ENCODE peak calls at places on chromosomes 2 and 18, in eight cellular contexts. D is B cell, H is dorsolateral prefrontal cortex, K is PC-9, A is tibial artery, X is GM06990, J is H1, O is cardiac fibroblast. I is an unnamed sample.

GRCh38 chr2:191688934-191689695 is 11.2 kb downstream of the NABP1 start:
- DNase-seq in D (no peak), H (no peak), K (peak), A (no peak), X (no peak), J (no peak), O (peak), I (no peak)

GRCh38 chr18:3605562-3606443 is 155.8 kb downstream of the TGIF1 start:
- DNase-seq in D (peak), H (no peak), K (no peak), A (no peak), X (no peak), J (no peak), O (peak), I (no peak)

GRCh38 chr18:55642191-55642590 is 54.2 kb upstream of the TCF4 start:
- DNase-seq in D (no peak), H (no peak), K (no peak), A (no peak), X (no peak), J (no peak), O (no peak), I (no peak)

GRCh38 chr2:5756266-5756665 is 64.1 kb downstream of the SOX11 start:
- DNase-seq in D (no peak), H (no peak), K (no peak), A (no peak), X (no peak), J (no peak), O (no peak), I (no peak)

GRCh38 chr18:56447972-56448371 is 190.4 kb downstream of the TXNL1 start:
- DNase-seq in D (no peak), H (no peak), K (no peak), A (no peak), X (no peak), J (no peak), O (no peak), I (no peak)

GRCh38 chr2:121825003-121825950 is 69.8 kb downstream of the TSN start:
- DNase-seq in D (no peak), H (no peak), K (no peak), A (no peak), X (no peak), J (no peak), O (no peak), I (no peak)

GRCh38 chr2:19574788-19575260 is 216.4 kb upstream of the OSR1 start:
- DNase-seq in D (no peak), H (no peak), K (no peak), A (peak), X (no peak), J (no peak), O (peak), I (no peak)

GRCh38 chr18:74110149-74110548 is 37.5 kb downstream of the FBXO15 start:
- DNase-seq in D (no peak), H (no peak), K (no peak), A (no peak), X (no peak), J (no peak), O (no peak), I (no peak)

GRCh38 chr2:46923011-46923669 is 7.5 kb upstream of the MCFD2 start:
- DNase-seq in D (no peak), H (no peak), K (peak), A (no peak), X (no peak), J (no peak), O (peak), I (no peak)

GRCh38 chr2:10172033-10172865 is 49.7 kb downstream of the RRM2 start:
- DNase-seq in D (no peak), H (no peak), K (no peak), A (no peak), X (no peak), J (no peak), O (no peak), I (no peak)

GRCh38 chr2:165054667-165055066 is 99.3 kb upstream of the SLC38A11 start:
- DNase-seq in D (no peak), H (no peak), K (no peak), A (no peak), X (no peak), J (no peak), O (no peak), I (no peak)

GRCh38 chr2:3491716-3492474 is 27.4 kb downstream of the ADI1 start:
- DNase-seq in D (no peak), H (no peak), K (no peak), A (no peak), X (no peak), J (no peak), O (no peak), I (peak)

GRCh38 chr2:74982581-74982980 is 24.1 kb downstream of the POLE4 start:
- DNase-seq in D (no peak), H (no peak), K (no peak), A (no peak), X (no peak), J (no peak), O (peak), I (no peak)

GRCh38 chr18:3486514-3486913 is 36.5 kb downstream of the TGIF1 start:
- DNase-seq in D (no peak), H (no peak), K (no peak), A (no peak), X (no peak), J (no peak), O (no peak), I (no peak)

GRCh38 chr2:196489366-196489765 is 150.1 kb upstream of the CCDC150 start:
- DNase-seq in D (no peak), H (no peak), K (no peak), A (no peak), X (no peak), J (no peak), O (no peak), I (no peak)

GRCh38 chr2:167253025-167253424 is 364.7 kb downstream of the XIRP2 start:
- DNase-seq in D (no peak), H (no peak), K (no peak), A (no peak), X (no peak), J (no peak), O (peak), I (no peak)

GRCh38 chr2:33911327-33911726 is 312.2 kb upstream of the FAM98A start:
- DNase-seq in D (no peak), H (no peak), K (no peak), A (no peak), X (no peak), J (no peak), O (no peak), I (no peak)

GRCh38 chr2:42917374-42918017 is 125.1 kb upstream of the HAAO start:
- DNase-seq in D (no peak), H (no peak), K (peak), A (peak), X (no peak), J (no peak), O (peak), I (no peak)

GRCh38 chr2:157427922-157428303 is 16.0 kb downstream of the CYTIP start:
- DNase-seq in D (no peak), H (no peak), K (no peak), A (no peak), X (no peak), J (no peak), O (no peak), I (no peak)

GRCh38 chr2:39991298-39991697 is 212.2 kb upstream of the THUMPD2 start:
- DNase-seq in D (no peak), H (no peak), K (no peak), A (no peak), X (no peak), J (no peak), O (peak), I (no peak)

GRCh38 chr2:196592912-196593881 is 46.3 kb upstream of the CCDC150 start:
- DNase-seq in D (peak), H (peak), K (peak), A (no peak), X (peak), J (no peak), O (peak), I (peak)

GRCh38 chr2:30450025-30450424 is 3.0 kb downstream of the LCLAT1 start:
- DNase-seq in D (no peak), H (no peak), K (no peak), A (no peak), X (no peak), J (no peak), O (no peak), I (no peak)

GRCh38 chr2:109523121-109523520 is 90.6 kb downstream of the SEPTIN10 start:
- DNase-seq in D (no peak), H (no peak), K (no peak), A (no peak), X (no peak), J (no peak), O (no peak), I (no peak)

GRCh38 chr2:171185941-171186340 is 25.2 kb upstream of the TLK1 start:
- DNase-seq in D (no peak), H (no peak), K (no peak), A (no peak), X (no peak), J (no peak), O (peak), I (no peak)

GRCh38 chr2:50343157-50343821 is 688.6 kb downstream of the NRXN1 start:
- DNase-seq in D (no peak), H (no peak), K (no peak), A (no peak), X (no peak), J (no peak), O (no peak), I (no peak)

GRCh38 chr2:37923308-37924055 is 1.6 kb upstream of the RMDN2 start:
- DNase-seq in D (no peak), H (no peak), K (no peak), A (no peak), X (no peak), J (no peak), O (no peak), I (no peak)

GRCh38 chr2:136116813-136117390 is 1.0 kb downstream of the CXCR4 start:
- DNase-seq in D (peak), H (no peak), K (no peak), A (no peak), X (peak), J (no peak), O (peak), I (peak)

GRCh38 chr2:144606756-144607498 is 87.0 kb upstream of the ZEB2 start:
- DNase-seq in D (no peak), H (no peak), K (no peak), A (no peak), X (no peak), J (no peak), O (no peak), I (no peak)

GRCh38 chr2:178949584-178949983 is 100.4 kb downstream of the CCDC141 start:
- DNase-seq in D (no peak), H (no peak), K (no peak), A (no peak), X (no peak), J (no peak), O (no peak), I (no peak)
- TF ChIP-seq CTCF in D (no peak), H (no peak), K (no peak), A (no peak), X (no peak), J (no peak), O (no peak), I (no peak)

GRCh38 chr2:88933980-88934379 is 242.5 kb downstream of the RPIA start:
- DNase-seq in D (no peak), H (no peak), K (no peak), A (no peak), X (no peak), J (no peak), O (no peak), I (no peak)
- TF ChIP-seq CTCF in D (no peak), H (no peak), K (no peak), A (no peak), X (no peak), J (no peak), O (no peak), I (no peak)

DNA sequence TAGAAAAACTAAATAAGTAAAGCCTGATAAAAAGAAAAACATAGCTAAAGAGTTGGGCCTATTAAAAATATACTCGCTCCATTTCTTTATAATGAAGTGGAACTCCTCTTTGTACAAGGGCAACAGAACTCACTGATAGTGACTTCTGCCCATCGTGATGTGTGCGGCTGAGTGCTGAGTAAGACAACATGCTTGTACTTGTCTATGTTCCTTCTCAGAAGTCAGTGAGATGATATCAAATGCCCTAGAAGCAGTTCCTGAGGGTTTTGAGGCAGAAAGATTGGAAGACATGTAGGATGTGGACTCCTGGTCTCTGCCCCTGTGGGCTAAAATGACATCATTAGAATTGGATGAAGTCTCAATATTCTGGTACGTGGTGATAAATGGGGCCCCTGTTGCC is 73.8 kb downstream of the USP40 start:
- DNase-seq in D (no peak), H (no peak), K (no peak), A (no peak), X (no peak), J (no peak), O (no peak), I (no peak)
- TF ChIP-seq CTCF in D (no peak), H (no peak), K (no peak), A (no peak), X (no peak), J (no peak), O (no peak), I (no peak)

GRCh38 chr18:22355069-22355468 is 62.6 kb downstream of the CTAGE1 start:
- DNase-seq in D (no peak), H (no peak), K (no peak), A (no peak), X (no peak), J (no peak), O (no peak), I (no peak)
- TF ChIP-seq CTCF in D (no peak), H (no peak), K (no peak), A (no peak), X (no peak), J (no peak), O (no peak), I (no peak)

DNA sequence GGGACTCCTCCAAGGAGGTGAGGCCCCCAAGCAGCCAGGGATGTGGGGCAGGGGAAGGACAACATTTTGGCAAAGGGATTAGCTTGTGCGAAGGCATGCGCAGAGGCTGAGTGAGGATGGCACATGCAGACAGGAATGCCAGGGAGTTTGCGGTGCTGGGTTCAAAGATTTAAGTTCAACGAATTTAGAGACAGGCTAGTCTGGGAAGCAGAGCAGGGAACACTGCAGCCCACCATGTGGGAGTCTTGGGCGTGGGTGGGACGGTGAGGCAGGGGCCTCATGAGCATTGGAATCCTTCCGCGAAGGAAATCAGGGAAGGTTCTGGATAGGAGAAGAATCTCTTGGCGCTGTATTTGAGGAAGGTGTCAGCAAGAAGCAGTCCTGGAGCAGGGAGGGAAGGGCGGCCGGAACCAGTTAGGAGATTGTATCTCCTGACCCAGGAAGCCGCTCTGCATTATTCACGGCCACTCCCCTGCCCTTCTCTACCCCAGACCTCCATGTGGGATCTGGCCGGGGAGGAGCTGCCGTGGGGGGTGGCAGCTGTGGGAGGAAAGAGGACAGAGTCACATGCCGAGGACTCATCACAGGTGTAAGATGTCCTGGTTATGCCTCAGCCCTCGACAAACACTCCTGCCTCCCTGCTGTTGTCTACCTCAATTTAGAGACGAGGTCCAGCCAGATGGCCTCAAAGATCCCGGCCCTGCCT is 123.6 kb upstream of the SMAD2 start:
- DNase-seq in D (no peak), H (no peak), K (no peak), A (no peak), X (no peak), J (no peak), O (no peak), I (no peak)
- TF ChIP-seq CTCF in D (no peak), H (no peak), K (no peak), A (no peak), X (no peak), J (no peak), O (no peak), I (no peak)

GRCh38 chr18:48656176-48656575 is 117.3 kb downstream of the CTIF start:
- DNase-seq in D (no peak), H (no peak), K (no peak), A (no peak), X (no peak), J (no peak), O (no peak), I (no peak)

GRCh38 chr18:48656582-48656981 is 117.8 kb downstream of the CTIF start:
- DNase-seq in D (no peak), H (no peak), K (no peak), A (no peak), X (no peak), J (no peak), O (no peak), I (no peak)

GRCh38 chr18:48658721-48659120 is 119.9 kb downstream of the CTIF start:
- DNase-seq in D (no peak), H (no peak), K (no peak), A (peak), X (no peak), J (no peak), O (no peak), I (no peak)

GRCh38 chr18:48657446-48658120 is 118.8 kb downstream of the CTIF start:
- DNase-seq in D (no peak), H (no peak), K (no peak), A (peak), X (no peak), J (no peak), O (peak), I (no peak)

DNA sequence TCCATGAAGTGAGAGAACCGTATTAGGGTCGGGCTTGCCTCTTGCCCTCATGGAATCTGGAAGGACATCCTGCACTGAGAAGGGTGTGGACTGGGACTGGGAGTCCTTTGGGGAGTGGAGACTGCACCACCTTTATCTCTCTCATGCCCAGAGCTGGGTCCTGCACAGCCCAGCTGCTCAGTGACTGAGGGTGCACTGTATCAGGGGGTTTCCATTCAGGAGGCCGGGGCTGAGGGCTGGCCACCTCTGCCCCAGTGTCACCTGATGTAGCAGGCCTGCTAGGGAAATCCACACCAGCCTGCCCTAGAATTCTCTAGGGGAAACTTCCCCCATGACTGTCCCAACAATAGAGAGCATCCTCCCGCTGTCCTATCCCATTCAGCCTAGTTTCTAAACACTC is 116.6 kb downstream of the CTIF start:
- DNase-seq in D (no peak), H (no peak), K (no peak), A (no peak), X (no peak), J (no peak), O (no peak), I (no peak)
- TF ChIP-seq CTCF in D (no peak), H (no peak), K (no peak), A (no peak), X (no peak), J (no peak), O (no peak), I (no peak)

DNA sequence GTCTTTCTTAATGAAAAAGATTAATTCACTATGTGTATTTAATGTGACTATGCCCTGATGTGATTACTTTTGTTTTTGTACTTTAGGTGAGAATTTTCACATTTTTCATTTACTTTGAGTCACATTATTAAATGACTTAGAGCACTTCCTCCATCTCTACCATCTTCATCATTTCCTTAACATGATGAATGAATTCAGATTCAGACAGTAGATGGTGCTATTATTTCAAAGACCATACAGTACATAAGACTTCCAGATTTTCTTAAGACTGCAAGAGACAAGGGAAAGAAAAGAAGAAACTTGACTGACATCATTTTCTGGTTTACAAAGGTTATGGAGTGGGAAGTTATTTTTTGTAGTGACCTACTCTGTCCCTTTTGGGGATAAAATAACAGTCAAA is 1010.6 kb upstream of the NXPH2 start:
- DNase-seq in D (no peak), H (no peak), K (no peak), A (no peak), X (no peak), J (no peak), O (peak), I (peak)
- TF ChIP-seq CTCF in D (no peak), H (peak), K (peak), A (no peak), X (no peak), J (no peak), O (no peak), I (no peak)